ENCODE peak calls at places on chromosomes 7 and 10, in eight cellular contexts. K is HL-60, I is progenitor cell of endocrine pancreas, U is adrenal gland, H is HFFc6, G is A549, P is AG09309, A is astrocyte. D is an unnamed sample.

GRCh38 chr7:25028370-25028971 is 48.5 kb upstream of the OSBPL3 start:
- DNase-seq in G (no peak), A (peak; percentile 98), I (no peak), P (peak; percentile 48), U (no peak), H (peak; percentile 90), K (no peak), D (no peak)

GRCh38 chr7:50791921-50792341 is 9.2 kb upstream of the GRB10 start:
- DNase-seq in U (no peak), K (no peak), P (no peak), A (no peak), G (no peak), I (no peak), H (no peak), D (peak; percentile 34)

GRCh38 chr7:129951076-129952011 is 1.4 kb downstream of the UBE2H start:
- DNase-seq in K (no peak), G (no peak), I (no peak), U (peak; percentile 45), H (no peak), P (no peak), A (peak; percentile 25), D (no peak)

GRCh38 chr7:109125001-109125400 is 555.3 kb downstream of the DNAJB9 start:
- DNase-seq in G (no peak), A (no peak), K (no peak), I (no peak), H (no peak), U (no peak), P (no peak), D (no peak)

GRCh38 chr10:100148353-100149211 is 37.2 kb downstream of the ERLIN1 start:
- DNase-seq in A (peak; percentile 37), P (peak; percentile 3), I (no peak), K (peak; percentile 55), U (no peak), G (peak; percentile 11), H (peak; percentile 57), D (no peak)

GRCh38 chr7:77199008-77199966 is at the start of gene FGL2:
- DNase-seq in G (no peak), I (no peak), U (peak; percentile 59), K (no peak), A (peak; percentile 35), P (peak; percentile 24), H (peak; percentile 1), D (peak; percentile 54)

GRCh38 chr7:84022686-84023308 is 171.8 kb downstream of the SEMA3A start:
- DNase-seq in I (no peak), G (peak; percentile 5), K (no peak), A (peak; percentile 38), U (no peak), H (no peak), P (no peak), D (no peak)

GRCh38 chr7:134461921-134462320 is 3.0 kb upstream of the AKR1B1 start:
- DNase-seq in U (no peak), G (no peak), P (no peak), A (no peak), I (no peak), K (no peak), H (no peak), D (no peak)

GRCh38 chr7:40077849-40078248 is 56.6 kb downstream of the MPLKIP start:
- DNase-seq in U (no peak), G (no peak), A (no peak), I (no peak), H (no peak), P (peak; percentile 33), K (peak; percentile 79), D (no peak)

GRCh38 chr7:131190146-131190545 is 137.5 kb upstream of the MKLN1 start:
- DNase-seq in I (no peak), A (no peak), G (no peak), U (peak; percentile 69), P (no peak), H (peak; percentile 44), K (no peak), D (no peak)

GRCh38 chr10:11305825-11306601 is 288.3 kb downstream of the CELF2 start:
- DNase-seq in I (no peak), U (no peak), H (no peak), P (no peak), A (no peak), G (no peak), K (no peak), D (no peak)

GRCh38 chr7:43113622-43114450 is 1.4 kb downstream of the HECW1 start:
- DNase-seq in A (no peak), P (no peak), I (no peak), U (no peak), K (no peak), H (no peak), G (no peak), D (no peak)

GRCh38 chr7:148623586-148624282 is 33.2 kb downstream of the C7orf33 start:
- DNase-seq in H (peak; percentile 30), K (no peak), I (no peak), G (no peak), A (peak; percentile 77), P (peak; percentile 34), U (no peak), D (no peak)

GRCh38 chr10:6386960-6387359 is 184.2 kb downstream of the PFKFB3 start:
- DNase-seq in P (no peak), H (no peak), U (no peak), K (no peak), I (no peak), A (no peak), G (no peak), D (no peak)

GRCh38 chr7:74053589-74054186 is 25.7 kb downstream of the ELN start:
- DNase-seq in U (no peak), P (no peak), K (no peak), H (no peak), I (no peak), G (no peak), A (no peak), D (no peak)

GRCh38 chr7:74049997-74050798 is 22.2 kb downstream of the ELN start:
- DNase-seq in A (no peak), I (no peak), U (no peak), P (no peak), K (no peak), H (no peak), G (no peak), D (no peak)

GRCh38 chr7:74052628-74053027 is 24.7 kb downstream of the ELN start:
- DNase-seq in H (no peak), I (no peak), A (no peak), K (no peak), G (no peak), U (no peak), P (no peak), D (no peak)

GRCh38 chr7:74051193-74051592 is 23.2 kb downstream of the ELN start:
- DNase-seq in K (no peak), A (peak; percentile 25), U (no peak), H (no peak), I (no peak), G (no peak), P (no peak), D (no peak)

GRCh38 chr7:74051629-74052410 is 23.8 kb downstream of the ELN start:
- DNase-seq in I (peak; percentile 52), K (no peak), P (no peak), A (no peak), U (no peak), G (peak; percentile 52), H (no peak), D (no peak)
- TF ChIP-seq CTCF in I (peak; percentile 57), K (no peak), P (peak; percentile 35), A (no peak), U (no peak), G (peak; percentile 42), H (peak; percentile 69), D (no peak)

DNA sequence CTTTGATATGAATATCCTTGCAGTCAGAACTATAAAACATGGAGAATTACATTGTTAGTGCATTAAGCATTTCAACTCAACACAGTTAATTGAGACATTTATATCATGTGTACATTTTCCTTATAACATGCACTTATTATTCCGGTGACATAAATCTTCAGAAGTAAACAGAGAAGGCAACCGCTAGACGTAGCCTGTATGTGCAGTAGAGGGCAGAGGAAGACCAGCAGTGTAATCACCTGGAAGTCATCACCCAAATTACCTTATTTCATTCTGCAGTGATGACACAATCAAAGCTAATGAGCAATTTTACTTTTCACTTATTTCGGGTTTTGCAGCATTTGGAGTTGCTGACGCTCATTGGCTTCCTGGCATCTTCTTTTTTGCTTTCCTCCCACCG is 394.6 kb downstream of the SDK1 start:
- DNase-seq in H (no peak), U (no peak), K (no peak), P (no peak), A (no peak), I (no peak), G (no peak), D (no peak)
- TF ChIP-seq CTCF in H (no peak), U (no peak), K (no peak), P (no peak), A (no peak), I (no peak), G (peak; percentile 49), D (no peak)

GRCh38 chr7:82164813-82165212 is 278.8 kb downstream of the CACNA2D1 start:
- DNase-seq in H (peak; percentile 63), I (no peak), A (peak; percentile 73), U (peak; percentile 42), P (peak; percentile 60), K (no peak), G (no peak), D (no peak)
- TF ChIP-seq CTCF in H (peak; percentile 72), I (no peak), A (peak; percentile 38), U (peak; percentile 41), P (peak; percentile 48), K (no peak), G (peak; percentile 48), D (no peak)

GRCh38 chr10:63935705-63936104 is 414.5 kb downstream of the REEP3 start:
- DNase-seq in A (no peak), G (peak; percentile 7), K (no peak), P (no peak), I (no peak), H (no peak), U (no peak), D (no peak)
- TF ChIP-seq CTCF in A (no peak), G (peak; percentile 30), K (no peak), P (no peak), I (no peak), H (peak; percentile 11), U (no peak), D (no peak)

GRCh38 chr7:42071372-42072261 is 165.4 kb downstream of the GLI3 start:
- DNase-seq in G (no peak), U (peak; percentile 29), P (peak; percentile 11), A (peak; percentile 64), H (no peak), I (no peak), K (no peak), D (no peak)
- TF ChIP-seq CTCF in G (no peak), U (peak; percentile 48), P (peak; percentile 18), A (no peak), H (peak; percentile 42), I (peak; percentile 39), K (no peak), D (no peak)

GRCh38 chr10:132938472-132939329 is 3.7 kb downstream of the CFAP46 start:
- DNase-seq in I (no peak), G (no peak), H (no peak), A (no peak), U (no peak), P (no peak), K (no peak), D (no peak)
- TF ChIP-seq CTCF in I (peak; percentile 48), G (peak; percentile 41), H (peak; percentile 65), A (peak; percentile 22), U (peak; percentile 11), P (peak; percentile 37), K (no peak), D (no peak)

GRCh38 chr10:133257489-133258065 is 19.1 kb downstream of the ADAM8 start:
- DNase-seq in I (no peak), H (peak; percentile 6), P (no peak), A (peak; percentile 18), K (peak; percentile 78), G (peak; percentile 87), U (peak; percentile 80), D (peak; percentile 48)
- TF ChIP-seq CTCF in I (peak; percentile 37), H (peak; percentile 58), P (peak; percentile 2), A (no peak), K (no peak), G (peak; percentile 66), U (peak; percentile 22), D (peak; percentile 29)